ENCODE peak calls at places on chromosomes 1 and 21, in eight cellular contexts. G, F, Q, Z, X, J, T and A are unnamed samples.

GRCh38 chr1:112011231-112011630 is 21.8 kb upstream of the KCND3 start:
- DNase-seq in G (no peak), F (peak; percentile 64), Q (no peak), Z (peak; percentile 70), X (no peak), J (no peak), T (peak; percentile 42), A (no peak)

GRCh38 chr1:13896932-13897331 is 196.9 kb downstream of the PRDM2 start:
- DNase-seq in G (no peak), F (no peak), Q (no peak), Z (no peak), X (no peak), J (no peak), T (no peak), A (no peak)

GRCh38 chr1:85579619-85580018 is 942 bp upstream of the CCN1 start:
- DNase-seq in G (no peak), F (peak; percentile 52), Q (peak; percentile 18), Z (no peak), X (peak; percentile 36), J (no peak), T (no peak), A (no peak)

GRCh38 chr1:12601690-12602632 is 16.0 kb downstream of the DHRS3 start:
- DNase-seq in G (no peak), F (peak; percentile 42), Q (no peak), Z (peak; percentile 71), X (no peak), J (no peak), T (no peak), A (no peak)

GRCh38 chr1:209800984-209801834 is 4.7 kb downstream of the IRF6 start:
- DNase-seq in G (no peak), F (peak; percentile 24), Q (no peak), Z (peak; percentile 37), X (peak; percentile 42), J (no peak), T (peak; percentile 58), A (no peak)

GRCh38 chr1:38097256-38097655 is 50.7 kb upstream of the POU3F1 start:
- DNase-seq in G (no peak), F (no peak), Q (no peak), Z (no peak), X (no peak), J (no peak), T (no peak), A (no peak)

GRCh38 chr21:29287383-29287782 is 11.3 kb upstream of the BACH1 start:
- DNase-seq in G (no peak), F (no peak), Q (no peak), Z (no peak), X (no peak), J (no peak), T (no peak), A (no peak)

GRCh38 chr1:203465943-203466342 is 9.7 kb upstream of the PRELP start:
- DNase-seq in G (peak; percentile 74), F (peak; percentile 75), Q (no peak), Z (no peak), X (peak; percentile 67), J (no peak), T (peak; percentile 77), A (no peak)

GRCh38 chr1:185453496-185454192 is 136.6 kb upstream of the IVNS1ABP start:
- DNase-seq in G (no peak), F (no peak), Q (no peak), Z (no peak), X (no peak), J (no peak), T (no peak), A (no peak)

GRCh38 chr1:69451196-69451595 is 116.5 kb upstream of the LRRC7 start:
- DNase-seq in G (no peak), F (no peak), Q (no peak), Z (no peak), X (no peak), J (no peak), T (no peak), A (no peak)

GRCh38 chr1:234927968-234928635 is 200.5 kb downstream of the TOMM20 start:
- DNase-seq in G (no peak), F (no peak), Q (no peak), Z (no peak), X (no peak), J (no peak), T (no peak), A (no peak)

GRCh38 chr1:241641748-241642592 is 1.8 kb upstream of the CHML start:
- DNase-seq in G (no peak), F (no peak), Q (no peak), Z (no peak), X (no peak), J (no peak), T (no peak), A (no peak)

GRCh38 chr1:179591592-179592580 is at the start of gene TDRD5:
- DNase-seq in G (no peak), F (peak; percentile 84), Q (peak; percentile 46), Z (peak; percentile 40), X (no peak), J (no peak), T (peak; percentile 61), A (no peak)

GRCh38 chr1:17671741-17672140 is 83.4 kb upstream of the ACTL8 start:
- DNase-seq in G (no peak), F (no peak), Q (no peak), Z (no peak), X (no peak), J (no peak), T (no peak), A (no peak)

GRCh38 chr1:32142446-32143301 is 34.8 kb downstream of the KPNA6 start:
- DNase-seq in G (peak; percentile 70), F (peak; percentile 44), Q (no peak), Z (peak; percentile 80), X (peak; percentile 47), J (no peak), T (peak; percentile 46), A (no peak)

GRCh38 chr21:43273708-43274021 is 104.9 kb downstream of the CRYAA start:
- DNase-seq in G (no peak), F (no peak), Q (no peak), Z (no peak), X (no peak), J (peak; percentile 29), T (no peak), A (no peak)

GRCh38 chr1:62917314-62917713 is 133.4 kb downstream of the ATG4C start:
- DNase-seq in G (no peak), F (no peak), Q (no peak), Z (no peak), X (no peak), J (no peak), T (no peak), A (no peak)

GRCh38 chr1:62917805-62918204 is 133.9 kb downstream of the ATG4C start:
- DNase-seq in G (no peak), F (no peak), Q (no peak), Z (no peak), X (no peak), J (no peak), T (no peak), A (no peak)

GRCh38 chr1:62918706-62919105 is 134.8 kb downstream of the ATG4C start:
- DNase-seq in G (no peak), F (no peak), Q (no peak), Z (no peak), X (no peak), J (no peak), T (no peak), A (no peak)
- TF ChIP-seq CTCF in G (no peak), F (no peak), Q (no peak), Z (no peak), X (no peak), J (no peak), T (no peak), A (no peak)

GRCh38 chr21:39153842-39154241 is 29.4 kb downstream of the PSMG1 start:
- DNase-seq in G (no peak), F (no peak), Q (no peak), Z (no peak), X (no peak), J (no peak), T (no peak), A (no peak)
- H3K4me1 ChIP-seq in G (peaks cover 4% of the 10 kb centered on the region), F (no peaks in the 10 kb centered on the region), Q (no peaks in the 10 kb centered on the region), Z (no peaks in the 10 kb centered on the region), X (no peaks in the 10 kb centered on the region), J (no peaks in the 10 kb centered on the region), T (no peaks in the 10 kb centered on the region), A (no peaks in the 10 kb centered on the region)

GRCh38 chr21:45269861-45270260 is 17.8 kb downstream of the POFUT2 start:
- DNase-seq in G (no peak), F (no peak), Q (no peak), Z (no peak), X (no peak), J (no peak), T (peak; percentile 11), A (peak; percentile 54)
- H3K9me3 ChIP-seq in G (no peaks in the 10 kb centered on the region), F (no peaks in the 10 kb centered on the region), Q (no peaks in the 10 kb centered on the region), Z (peaks cover 18% of the 10 kb centered on the region), X (peaks cover 22% of the 10 kb centered on the region), J (no peaks in the 10 kb centered on the region), T (no peaks in the 10 kb centered on the region), A (no peaks in the 10 kb centered on the region)

GRCh38 chr1:187622545-187622944 is 793.8 kb downstream of the PLA2G4A start:
- DNase-seq in G (no peak), F (no peak), Q (no peak), Z (no peak), X (no peak), J (peak; percentile 83), T (no peak), A (no peak)

GRCh38 chr1:187621961-187622360 is 793.2 kb downstream of the PLA2G4A start:
- DNase-seq in G (no peak), F (no peak), Q (no peak), Z (no peak), X (no peak), J (peak; percentile 60), T (no peak), A (no peak)

GRCh38 chr1:187617776-187618175 is 789.0 kb downstream of the PLA2G4A start:
- DNase-seq in G (no peak), F (no peak), Q (no peak), Z (no peak), X (no peak), J (no peak), T (no peak), A (no peak)
- TF ChIP-seq CTCF in G (no peak), F (no peak), Q (no peak), Z (no peak), X (no peak), J (no peak), T (no peak), A (no peak)

GRCh38 chr1:225777583-225778411 is at the start of gene SRP9:
- DNase-seq in G (peak; percentile 100), F (peak; percentile 100), Q (peak; percentile 99), Z (peak; percentile 99), X (peak; percentile 99), J (peak; percentile 100), T (peak; percentile 99), A (peak; percentile 99)
- H3K4me1 ChIP-seq in G (peaks cover 40% of the 10 kb centered on the region), F (peaks cover 27% of the 10 kb centered on the region), Q (peaks cover 50% of the 10 kb centered on the region), Z (peaks cover 16% of the 10 kb centered on the region), X (peaks cover 61% of the 10 kb centered on the region), J (peaks cover 7% of the 10 kb centered on the region), T (peaks cover 21% of the 10 kb centered on the region), A (peaks cover 56% of the 10 kb centered on the region)